ENCODE peak calls at places on chromosomes 6 and 20, in four cellular contexts. B is cardiac muscle cell, Y is pancreas, A is stomach. T is an unnamed sample.

GRCh38 chr6:506920-507523 is 115.5 kb downstream of the IRF4 start:
- DNase-seq in A (no peak), B (no peak), Y (no peak), T (no peak)

GRCh38 chr6:26215200-26216014 is 128.2 kb downstream of the HFE start:
- DNase-seq in B (peak; percentile 26), A (no peak), Y (no peak), T (peak; percentile 57)

GRCh38 chr6:52639493-52639892 is 31.4 kb upstream of the TMEM14A start:
- DNase-seq in B (no peak), Y (no peak), A (no peak), T (no peak)

GRCh38 chr20:50083034-50083433 is 29.9 kb downstream of the UBE2V1 start:
- DNase-seq in Y (no peak), A (no peak), B (no peak), T (no peak)

GRCh38 chr20:45407067-45407745 is 883 bp upstream of the DBNDD2 start:
- DNase-seq in Y (peak; percentile 78), A (peak; percentile 39), B (no peak), T (no peak)

GRCh38 chr6:41966214-41966920 is 24.8 kb upstream of the CCND3 start:
- DNase-seq in B (no peak), Y (no peak), A (peak; percentile 3), T (no peak)

GRCh38 chr6:19204445-19204844 is 632.7 kb upstream of the ID4 start:
- DNase-seq in A (no peak), B (no peak), Y (no peak), T (no peak)

GRCh38 chr6:11833626-11834592 is 55.3 kb upstream of the ADTRP start:
- DNase-seq in Y (no peak), A (peak; percentile 49), B (no peak), T (no peak)

GRCh38 chr6:118712955-118713354 is 61.6 kb upstream of the CEP85L start:
- DNase-seq in B (peak; percentile 53), A (no peak), Y (no peak), T (no peak)

GRCh38 chr6:135722182-135722581 is 129.3 kb upstream of the PDE7B start:
- DNase-seq in B (no peak), Y (no peak), A (no peak), T (no peak)

GRCh38 chr20:32855387-32855786 is 3.3 kb upstream of the EFCAB8 start:
- DNase-seq in B (no peak), Y (no peak), A (no peak), T (no peak)

GRCh38 chr20:5400164-5400762 is 83.5 kb upstream of the PROKR2 start:
- DNase-seq in Y (no peak), A (no peak), B (peak; percentile 49), T (no peak)

GRCh38 chr6:76382201-76382600 is 309.7 kb upstream of the IMPG1 start:
- DNase-seq in B (no peak), Y (no peak), A (no peak), T (no peak)

GRCh38 chr6:354631-355280 is 36.8 kb upstream of the IRF4 start:
- DNase-seq in A (no peak), B (no peak), Y (no peak), T (no peak)

GRCh38 chr6:33549196-33549595 is 30.9 kb downstream of the BAK1 start:
- DNase-seq in Y (no peak), A (no peak), B (no peak), T (no peak)

GRCh38 chr6:131917318-131917717 is 33.9 kb downstream of the CCN2 start:
- DNase-seq in Y (no peak), A (no peak), B (peak; percentile 23), T (no peak)

GRCh38 chr6:36024154-36024760 is at the start of gene SLC26A8:
- DNase-seq in B (no peak), A (no peak), Y (peak; percentile 62), T (no peak)

GRCh38 chr6:136784910-136785746 is 7.1 kb downstream of the MAP3K5 start:
- DNase-seq in Y (peak; percentile 62), A (peak; percentile 61), B (peak; percentile 70), T (peak; percentile 34)

GRCh38 chr6:136788069-136788902 is 4.0 kb downstream of the MAP3K5 start:
- DNase-seq in Y (no peak), A (no peak), B (peak; percentile 81), T (no peak)

GRCh38 chr6:136790411-136791295 is 1.6 kb downstream of the MAP3K5 start:
- DNase-seq in Y (no peak), B (no peak), A (no peak), T (no peak)

GRCh38 chr6:136786708-136787107 is 5.6 kb downstream of the MAP3K5 start:
- DNase-seq in Y (no peak), B (no peak), A (no peak), T (no peak)

GRCh38 chr6:136787726-136788068 is 4.6 kb downstream of the MAP3K5 start:
- DNase-seq in Y (no peak), A (no peak), B (no peak), T (no peak)
- H3K27ac ChIP-seq in Y (no peak overlapping the region), A (peak overlapping the region; percentile 96), B (no peak overlapping the region), T (no peak overlapping the region)

GRCh38 chr20:40945189-40945588 is 83.4 kb upstream of the TOP1 start:
- DNase-seq in A (no peak), B (no peak), Y (no peak), T (no peak)

GRCh38 chr20:40941023-40941655 is 87.5 kb upstream of the TOP1 start:
- DNase-seq in B (no peak), Y (no peak), A (no peak), T (no peak)

GRCh38 chr20:40943591-40943990 is 85.0 kb upstream of the TOP1 start:
- DNase-seq in B (no peak), A (no peak), Y (no peak), T (no peak)

GRCh38 chr20:40942015-40942414 is 86.6 kb upstream of the TOP1 start:
- DNase-seq in B (no peak), Y (no peak), A (no peak), T (no peak)

DNA sequence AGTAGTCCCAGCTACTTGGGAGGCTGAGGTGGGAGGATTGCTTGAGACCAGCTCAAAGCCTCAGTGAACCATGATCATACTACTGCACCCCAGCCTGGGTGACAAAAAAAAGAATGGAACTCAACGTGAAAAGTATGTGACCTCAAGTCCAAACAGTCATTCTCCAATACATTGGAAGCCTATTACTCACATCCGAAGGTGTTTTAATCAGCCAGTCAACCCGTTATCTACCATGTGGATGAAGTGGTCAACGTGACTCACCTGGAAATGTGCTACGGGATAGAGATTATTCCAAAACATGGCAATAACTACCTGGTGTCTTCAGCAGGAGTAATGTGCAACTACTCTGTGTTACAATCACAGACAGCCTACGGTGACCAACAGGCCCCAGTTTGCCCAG is 85.8 kb upstream of the TOP1 start:
- DNase-seq in Y (no peak), A (no peak), B (no peak), T (no peak)
- H3K4me3 ChIP-seq in Y (no peak overlapping the region), A (no peak overlapping the region), B (no peak overlapping the region), T (no peak overlapping the region)

DNA sequence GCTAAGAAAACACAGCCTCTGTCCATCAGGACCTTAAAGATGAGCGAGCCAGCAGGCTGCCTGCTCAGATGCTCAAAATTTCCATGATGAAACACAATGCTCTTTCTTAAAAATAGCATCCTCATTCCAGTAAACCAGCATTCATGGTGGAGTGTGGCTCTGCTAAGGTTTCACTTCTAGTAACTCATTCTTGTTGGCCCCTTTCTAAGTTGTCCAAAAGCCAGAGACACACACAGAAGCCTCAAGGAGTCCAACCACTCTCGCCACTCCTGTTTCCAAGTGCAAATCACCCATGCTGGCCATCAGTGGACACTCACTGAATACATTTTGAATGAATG is 35.8 kb downstream of the ATP9A start:
- DNase-seq in B (peak; percentile 62), A (no peak), Y (no peak), T (no peak)
- H3K27ac ChIP-seq in B (no peak overlapping the region), A (peak overlapping the region; percentile 84), Y (no peak overlapping the region), T (no peak overlapping the region)

GRCh38 chr6:116011096-116011401 is 49.6 kb downstream of the FRK start:
- DNase-seq in Y (no peak), A (no peak), B (no peak), T (no peak)
- H3K4me3 ChIP-seq in Y (no peak overlapping the region), A (no peak overlapping the region), B (no peak overlapping the region), T (no peak overlapping the region)

GRCh38 chr6:130593948-130594347 is 228.1 kb downstream of the TMEM200A start:
- DNase-seq in A (no peak), Y (no peak), B (no peak), T (no peak)
- H3K27ac ChIP-seq in A (no peak overlapping the region), Y (no peak overlapping the region), B (no peak overlapping the region), T (no peak overlapping the region)

T was measured in CD8-positive, alpha-beta memory T cell.